ENCODE peak calls at places on chromosomes 13 and 19, in ten cellular contexts. V is right cardiac atrium; T is CD8-positive, alpha-beta memory T cell; H is naive thymus-derived CD4-positive, alpha-beta T cell; L is cardiac muscle cell; X is PC-3; U is OCI-LY7; C is GM23338; D is heart right ventricle; G is CD8-positive, alpha-beta T cell. R is an unnamed sample. For H3K4me1, the result is how much of the 10 kb centered on the place peaks cover.

GRCh38 chr19:3521104-3521445 is 15.0 kb downstream of the FZR1 start:
- DNase-seq in D (no peak), G (no peak), X (no peak), T (no peak), L (no peak), H (no peak), V (no peak), C (no peak), U (no peak), R (no peak)

GRCh38 chr19:58563034-58563573 is 4.7 kb upstream of the UBE2M start:
- DNase-seq in C (peak), D (no peak), U (peak), H (peak), T (no peak), G (peak), L (no peak), V (no peak), X (no peak), R (no peak)

GRCh38 chr13:60654405-60654804 is 257.4 kb downstream of the TDRD3 start:
- DNase-seq in G (no peak), D (peak), U (no peak), T (no peak), X (peak), V (peak), L (peak), C (peak), H (no peak), R (no peak)

GRCh38 chr13:31322025-31322424 is 122.2 kb downstream of the B3GLCT start:
- DNase-seq in X (no peak), G (no peak), T (no peak), C (no peak), H (no peak), U (peak), V (peak), L (peak), D (no peak), R (peak)

GRCh38 chr19:49006905-49007304 is 10.0 kb downstream of the LHB start:
- DNase-seq in X (no peak), V (no peak), L (no peak), H (no peak), C (no peak), T (no peak), G (no peak), U (no peak), D (no peak), R (no peak)

GRCh38 chr13:113155201-113155600 is 3.2 kb upstream of the PROZ start:
- DNase-seq in U (no peak), V (no peak), H (no peak), L (no peak), X (no peak), T (no peak), D (no peak), C (no peak), G (no peak), R (no peak)

GRCh38 chr19:12872941-12873890 is 8.0 kb downstream of the DNASE2 start:
- DNase-seq in D (no peak), X (peak), L (no peak), C (peak), U (peak), G (peak), T (peak), H (peak), V (peak), R (no peak)

GRCh38 chr19:34310494-34310981 is 54.5 kb upstream of the GPI start:
- DNase-seq in H (no peak), C (no peak), L (no peak), X (no peak), V (no peak), D (no peak), G (no peak), T (no peak), U (peak), R (no peak)

GRCh38 chr13:85597790-85598500 is 201.3 kb downstream of the SLITRK6 start:
- DNase-seq in V (no peak), X (no peak), D (no peak), L (no peak), T (no peak), H (no peak), U (no peak), G (no peak), C (no peak), R (no peak)

GRCh38 chr19:2495130-2495641 is 19.3 kb downstream of the GADD45B start:
- DNase-seq in G (peak), V (peak), U (no peak), X (peak), C (no peak), D (peak), L (peak), H (no peak), T (no peak), R (no peak)
- H3K4me1 ChIP-seq in G (under half), V (under half), U (half or more), X (under half), C (under half), D (under half), L (under half), H (under half), T (under half), R (under half)

DNA sequence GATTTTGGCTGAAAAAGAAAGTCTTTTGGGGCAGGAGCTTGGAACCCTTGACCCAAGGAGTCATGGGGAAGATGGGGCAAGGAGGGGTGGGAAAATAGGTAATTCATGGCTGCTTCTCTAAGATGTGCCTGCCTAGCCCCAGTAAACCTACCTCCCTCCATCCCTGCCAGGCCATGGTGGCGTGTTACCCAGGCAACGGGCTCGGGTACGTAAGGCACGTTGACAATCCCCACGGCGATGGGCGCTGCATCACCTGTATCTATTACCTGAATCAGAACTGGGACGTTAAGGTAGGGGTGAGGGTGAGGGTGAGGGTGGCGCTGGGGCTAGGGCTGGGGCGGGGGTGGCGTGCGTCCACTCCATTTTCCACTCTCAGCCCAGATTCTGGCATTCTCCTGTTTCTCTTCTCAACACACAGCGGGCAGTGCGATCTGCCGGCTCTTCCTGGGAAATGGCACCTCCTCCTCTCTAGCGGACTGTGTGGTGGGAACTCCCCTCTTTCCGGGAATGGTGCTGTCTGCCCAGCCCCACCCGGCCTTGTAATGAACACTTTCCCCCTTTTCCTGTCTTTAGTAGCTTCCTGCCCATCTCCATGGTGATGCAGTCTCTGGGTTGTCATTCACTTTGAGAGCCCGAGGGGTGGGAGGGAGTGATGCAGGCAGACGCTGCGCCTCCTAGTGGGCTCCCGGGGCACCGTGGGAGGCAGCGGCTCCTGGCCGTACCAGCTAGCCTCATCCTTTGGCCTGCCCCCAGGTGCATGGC is 7.6 kb downstream of the EGLN2 start:
- DNase-seq in U (peak), T (peak), L (peak), H (peak), D (peak), G (peak), V (peak), X (no peak), C (peak), R (peak)
- H3K4me3 ChIP-seq in U (no peak), T (peak), L (no peak), H (peak), D (peak), G (peak), V (no peak), X (no peak), C (peak), R (peak)

GRCh38 chr19:16075430-16076153 is 703 bp upstream of the TPM4 start:
- DNase-seq in X (no peak), C (no peak), V (no peak), L (no peak), G (no peak), T (no peak), D (no peak), H (no peak), U (no peak), R (no peak)

GRCh38 chr19:16076154-16076957 is at the start of gene TPM4:
- DNase-seq in G (peak), U (peak), C (peak), T (peak), X (no peak), H (peak), L (peak), D (peak), V (peak), R (peak)

GRCh38 chr19:16073481-16073880 is 2.8 kb upstream of the TPM4 start:
- DNase-seq in H (no peak), T (no peak), U (no peak), L (no peak), D (no peak), X (no peak), C (no peak), G (no peak), V (no peak), R (no peak)

GRCh38 chr19:16074488-16075365 is 1.6 kb upstream of the TPM4 start:
- DNase-seq in D (no peak), G (no peak), V (no peak), U (no peak), C (no peak), L (no peak), H (no peak), T (no peak), X (no peak), R (no peak)

GRCh38 chr19:16073988-16074387 is 2.3 kb upstream of the TPM4 start:
- DNase-seq in T (no peak), C (no peak), H (peak), D (no peak), V (no peak), U (peak), L (no peak), G (no peak), X (no peak), R (no peak)
- H3K4me1 ChIP-seq in T (half or more), C (under half), H (under half), D (under half), V (under half), U (half or more), L (under half), G (half or more), X (under half), R (under half)

GRCh38 chr19:39412867-39413268 is 399 bp downstream of the PLEKHG2 start:
- DNase-seq in G (no peak), V (no peak), T (no peak), L (no peak), X (no peak), D (no peak), H (peak), U (no peak), C (peak), R (no peak)

GRCh38 chr19:39410620-39411005 is 1.9 kb upstream of the PLEKHG2 start:
- DNase-seq in L (no peak), X (no peak), V (peak), G (no peak), T (no peak), H (no peak), C (no peak), U (no peak), D (no peak), R (no peak)

GRCh38 chr19:39411006-39411831 is 1.2 kb upstream of the PLEKHG2 start:
- DNase-seq in L (no peak), G (peak), D (no peak), U (no peak), H (no peak), X (no peak), V (peak), C (no peak), T (no peak), R (no peak)

GRCh38 chr19:39412100-39412866 is at the start of gene PLEKHG2:
- DNase-seq in L (peak), X (peak), U (peak), C (peak), T (peak), G (peak), V (peak), D (peak), H (peak), R (peak)

DNA sequence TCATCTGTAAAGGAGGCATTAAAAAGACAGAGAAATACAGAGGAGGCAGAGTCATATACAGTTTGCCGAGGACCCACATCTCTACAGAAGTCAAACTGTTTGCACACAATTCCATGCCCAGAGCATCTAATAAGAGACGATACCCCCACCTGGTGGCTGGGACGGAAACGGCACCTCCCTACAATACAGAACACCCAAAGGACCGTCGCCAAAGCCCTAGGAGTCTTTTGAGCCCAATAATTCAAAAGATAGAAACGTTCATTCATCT is 703 bp upstream of the PLEKHG2 start:
- DNase-seq in C (peak), X (peak), G (peak), L (peak), V (peak), H (peak), U (peak), D (peak), T (peak), R (peak)
- H3K4me3 ChIP-seq in C (peak), X (peak), G (peak), L (peak), V (peak), H (peak), U (peak), D (peak), T (peak), R (peak)

GRCh38 chr19:18613589-18614234 is 1.0 kb downstream of the TMEM59L start:
- DNase-seq in X (no peak), L (no peak), T (no peak), G (no peak), V (no peak), H (no peak), U (no peak), D (no peak), C (peak), R (no peak)
- H3K4me1 ChIP-seq in X (under half), L (under half), T (under half), G (under half), V (under half), H (under half), U (under half), D (under half), C (under half), R (under half)

GRCh38 chr13:42270857-42271215 is 1.1 kb upstream of the AKAP11 start:
- DNase-seq in C (no peak), T (no peak), L (no peak), U (no peak), G (no peak), D (no peak), H (no peak), X (no peak), V (no peak), R (no peak)
- H3K4me3 ChIP-seq in C (peak), T (peak), L (no peak), U (peak), G (peak), D (peak), H (peak), X (no peak), V (peak), R (peak)

GRCh38 chr19:6241056-6241455 is 38.7 kb downstream of the MLLT1 start:
- DNase-seq in L (no peak), C (no peak), D (no peak), G (no peak), V (no peak), H (no peak), X (no peak), U (no peak), T (no peak), R (no peak)
- H3K4me1 ChIP-seq in L (under half), C (under half), D (half or more), G (under half), V (under half), H (under half), X (under half), U (under half), T (under half), R (half or more)